ENCODE peak calls at places on chromosomes 3 and 15, in ten cellular contexts. H, I, U, Y, M, O, F, B, L and C are unnamed samples.

GRCh38 chr3:13109516-13109915 is 36.3 kb upstream of the IQSEC1 start:
- DNase-seq in I (no peak), F (no peak), B (no peak), L (no peak), M (peak; percentile 5), H (no peak), O (no peak), U (no peak), Y (no peak), C (no peak)

GRCh38 chr15:100043069-100043641 is 298.6 kb downstream of the ADAMTS17 start:
- DNase-seq in L (peak; percentile 60), O (peak; percentile 57), I (no peak), U (peak; percentile 45), B (no peak), H (no peak), M (no peak), F (no peak), Y (no peak), C (no peak)

GRCh38 chr15:77482570-77482969 is 61.9 kb downstream of the HMG20A start:
- DNase-seq in U (no peak), Y (no peak), H (no peak), L (no peak), I (no peak), O (peak; percentile 86), M (no peak), B (no peak), F (no peak), C (no peak)

GRCh38 chr15:60477991-60478632 is 830 bp downstream of the ICE2 start:
- DNase-seq in U (no peak), M (no peak), L (peak; percentile 16), I (no peak), F (no peak), O (peak; percentile 49), Y (no peak), B (peak; percentile 15), H (no peak), C (no peak)

GRCh38 chr15:56831467-56831866 is 87.0 kb upstream of the TCF12 start:
- DNase-seq in M (no peak), U (no peak), O (no peak), B (no peak), H (no peak), Y (no peak), F (no peak), I (no peak), L (no peak), C (no peak)

GRCh38 chr15:71230303-71230702 is 115.0 kb downstream of the THSD4 start:
- DNase-seq in M (no peak), Y (no peak), I (no peak), H (no peak), B (no peak), U (no peak), F (no peak), O (no peak), L (no peak), C (no peak)

GRCh38 chr3:141796436-141797166 is 33.4 kb downstream of the GRK7 start:
- DNase-seq in F (no peak), L (peak; percentile 6), U (no peak), O (no peak), Y (no peak), H (no peak), B (peak; percentile 63), I (no peak), M (no peak), C (no peak)

GRCh38 chr3:8541486-8541885 is 39.9 kb downstream of the LMCD1 start:
- DNase-seq in L (no peak), O (no peak), F (no peak), U (no peak), Y (no peak), H (no peak), I (no peak), B (no peak), M (no peak), C (no peak)

GRCh38 chr3:125061646-125062045 is 5.8 kb upstream of the HEG1 start:
- DNase-seq in L (no peak), I (no peak), M (no peak), F (no peak), Y (no peak), H (no peak), B (no peak), O (no peak), U (no peak), C (no peak)

GRCh38 chr3:125058959-125059358 is 3.2 kb upstream of the HEG1 start:
- DNase-seq in H (no peak), U (no peak), M (no peak), O (no peak), Y (no peak), B (no peak), I (no peak), F (no peak), L (no peak), C (no peak)

GRCh38 chr3:125059488-125060245 is 3.9 kb upstream of the HEG1 start:
- DNase-seq in Y (no peak), M (no peak), B (no peak), O (peak; percentile 37), U (peak; percentile 37), F (no peak), L (no peak), H (no peak), I (no peak), C (no peak)

GRCh38 chr3:125062904-125063618 is 7.3 kb upstream of the HEG1 start:
- DNase-seq in H (peak; percentile 51), M (no peak), L (peak; percentile 53), F (peak; percentile 40), U (peak; percentile 43), I (no peak), B (no peak), Y (no peak), O (peak; percentile 97), C (no peak)

GRCh38 chr3:125061170-125061569 is 5.4 kb upstream of the HEG1 start:
- DNase-seq in L (no peak), O (peak; percentile 84), M (peak; percentile 89), B (no peak), Y (no peak), I (peak; percentile 84), H (peak; percentile 71), F (no peak), U (no peak), C (peak; percentile 82)
- TF ChIP-seq POLR2A in L (no peak), O (no peak), M (no peak), B (no peak), Y (no peak), I (peak; percentile 24), H (no peak), F (no peak), U (no peak), C (no peak)

DNA sequence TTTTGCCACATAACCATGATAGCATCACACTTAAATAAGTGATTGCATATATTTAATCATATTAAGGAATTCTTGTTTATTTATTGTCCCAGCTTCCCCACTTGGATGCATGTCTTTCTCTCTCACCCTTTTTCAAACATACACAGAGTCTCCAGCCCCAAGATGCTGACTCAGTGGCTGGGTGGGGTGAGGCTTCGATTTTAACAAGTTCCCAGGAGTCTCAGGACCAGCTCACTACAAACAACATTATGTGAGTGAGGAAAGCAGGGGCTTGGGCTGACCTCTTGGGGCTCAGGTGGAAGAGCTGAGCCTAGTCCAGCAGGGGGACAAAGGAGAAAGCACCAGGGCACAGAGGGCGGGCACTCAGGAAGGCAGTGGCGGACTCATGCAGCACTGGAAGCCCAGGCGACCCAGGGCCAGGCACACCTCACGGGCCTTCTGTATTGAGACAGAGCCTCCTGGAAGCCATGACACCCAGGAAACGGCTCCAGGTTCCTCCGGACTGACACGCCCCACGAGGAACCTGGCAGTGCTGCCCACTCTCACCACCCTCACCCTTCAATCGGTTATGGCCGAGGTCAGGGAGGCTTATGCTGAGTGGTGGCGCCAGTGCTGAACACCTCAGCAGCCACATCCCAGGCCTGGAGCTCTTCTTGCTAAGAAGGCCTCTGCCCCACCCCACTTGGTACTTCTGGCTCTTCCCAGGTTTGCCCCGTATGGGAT is 97.4 kb downstream of the LRIG1 start:
- DNase-seq in U (no peak), O (peak; percentile 74), F (no peak), H (no peak), B (no peak), L (no peak), Y (no peak), I (no peak), M (peak; percentile 66), C (no peak)
- H3K36me3 ChIP-seq in U (no peaks in the 10 kb centered on the region), O (peaks cover 54% of the 10 kb centered on the region), F (peaks cover 97% of the 10 kb centered on the region), H (peaks cover 38% of the 10 kb centered on the region), B (no peaks in the 10 kb centered on the region), L (no peaks in the 10 kb centered on the region), Y (no peaks in the 10 kb centered on the region), I (no peaks in the 10 kb centered on the region), M (peaks cover 19% of the 10 kb centered on the region), C (no peaks in the 10 kb centered on the region)

GRCh38 chr3:197393711-197394110 is 95.3 kb upstream of the DLG1 start:
- DNase-seq in F (no peak), L (no peak), B (no peak), M (no peak), I (no peak), U (no peak), Y (no peak), O (no peak), H (no peak), C (no peak)

GRCh38 chr3:197398301-197398878 is 100.0 kb upstream of the DLG1 start:
- DNase-seq in F (no peak), H (no peak), M (no peak), O (no peak), Y (no peak), L (no peak), I (no peak), U (no peak), B (no peak), C (no peak)

GRCh38 chr3:197392961-197393360 is 94.5 kb upstream of the DLG1 start:
- DNase-seq in O (peak; percentile 7), B (no peak), F (no peak), I (no peak), M (no peak), Y (no peak), L (no peak), H (no peak), U (no peak), C (no peak)

GRCh38 chr3:197397812-197398211 is 99.4 kb upstream of the DLG1 start:
- DNase-seq in M (no peak), O (no peak), I (no peak), B (no peak), F (no peak), U (no peak), L (no peak), Y (no peak), H (no peak), C (no peak)

DNA sequence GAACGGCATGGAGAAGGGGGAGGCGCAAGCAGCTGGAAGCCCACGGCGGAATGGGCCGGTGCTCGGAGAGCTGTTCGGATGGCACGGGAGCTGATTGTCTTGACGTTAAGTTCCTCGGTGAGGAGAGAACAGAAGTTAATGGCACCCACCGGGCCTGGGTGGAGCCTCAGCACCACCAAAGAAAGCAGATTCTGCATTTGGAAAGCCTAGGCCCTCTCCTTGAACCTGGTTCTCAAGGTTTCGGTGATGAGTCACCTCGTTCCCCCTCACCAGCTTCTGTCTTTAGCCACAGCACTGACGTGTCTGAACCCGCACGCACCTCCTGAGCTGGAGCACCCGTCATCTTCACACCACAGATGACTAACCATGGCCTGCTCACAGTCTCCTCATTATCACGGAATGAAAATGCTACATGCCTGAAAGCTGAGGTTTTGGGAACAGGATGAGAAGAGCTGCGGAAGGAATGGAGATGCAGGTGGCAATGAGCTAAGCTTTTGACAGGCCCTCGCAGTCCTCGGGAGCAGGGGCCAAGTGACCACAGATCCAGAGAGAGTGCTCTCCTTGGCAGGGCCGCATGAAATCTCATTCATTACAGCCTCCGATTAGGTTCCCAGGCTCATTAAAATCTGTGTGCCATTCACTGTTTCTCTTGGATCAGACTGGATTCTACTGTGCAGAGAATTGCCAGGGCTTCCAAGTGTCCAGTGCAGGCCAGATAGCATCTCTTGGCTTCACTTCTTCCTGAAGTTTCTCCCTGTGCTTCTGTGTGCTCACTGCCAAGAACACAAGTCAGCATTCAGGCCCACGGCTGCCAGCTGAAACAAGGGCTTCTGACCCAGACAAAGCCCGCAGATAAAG is 96.3 kb upstream of the DLG1 start:
- DNase-seq in O (peak; percentile 99), I (peak; percentile 62), Y (no peak), B (peak; percentile 96), L (peak; percentile 82), U (no peak), H (peak; percentile 89), M (no peak), F (peak; percentile 38), C (peak; percentile 31)
- TF ChIP-seq POLR2A in O (peak; percentile 26), I (no peak), Y (no peak), B (peak; percentile 69), L (no peak), U (no peak), H (no peak), M (no peak), F (no peak), C (no peak)

GRCh38 chr3:10303785-10304184 is 11.0 kb upstream of the GHRL start:
- DNase-seq in O (no peak), I (no peak), U (no peak), H (no peak), Y (no peak), M (no peak), F (no peak), L (no peak), B (no peak), C (no peak)

GRCh38 chr3:10308678-10309077 is 12.2 kb downstream of the SEC13 start:
- DNase-seq in Y (no peak), U (no peak), F (no peak), I (no peak), O (no peak), H (no peak), M (no peak), L (no peak), B (no peak), C (no peak)

GRCh38 chr3:10304905-10305304 is 12.2 kb upstream of the GHRL start:
- DNase-seq in U (no peak), Y (no peak), M (no peak), F (no peak), L (no peak), I (no peak), O (no peak), H (no peak), B (no peak), C (no peak)

GRCh38 chr3:10305331-10305902 is 12.7 kb upstream of the GHRL start:
- DNase-seq in O (no peak), H (no peak), Y (no peak), I (no peak), B (no peak), U (no peak), L (no peak), F (no peak), M (no peak), C (no peak)

DNA sequence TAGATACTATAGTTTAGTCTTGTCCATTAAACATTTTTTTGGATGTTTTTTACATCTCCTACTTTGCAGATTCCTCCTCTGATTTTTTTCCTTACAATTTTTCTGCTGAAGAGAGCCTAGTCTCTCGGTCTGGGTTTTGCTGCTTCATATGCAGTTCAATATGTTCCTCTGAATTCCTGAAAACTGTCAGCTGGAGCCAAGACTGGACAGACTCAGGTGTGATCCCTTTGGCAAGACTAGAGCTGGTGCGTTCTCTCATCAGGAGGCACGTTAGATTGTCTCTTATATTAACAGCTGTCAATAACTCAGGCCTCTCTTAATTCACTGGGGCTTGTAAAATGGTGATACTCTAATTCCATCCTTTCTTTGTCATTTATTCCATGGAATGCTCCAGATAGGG is 13.4 kb upstream of the GHRL start:
- DNase-seq in Y (no peak), B (no peak), M (no peak), I (no peak), U (no peak), H (no peak), F (no peak), L (no peak), O (no peak), C (no peak)
- H3K36me3 ChIP-seq in Y (peaks cover 8% of the 10 kb centered on the region), B (peaks cover 46% of the 10 kb centered on the region), M (peaks cover 61% of the 10 kb centered on the region), I (no peaks in the 10 kb centered on the region), U (peaks cover 13% of the 10 kb centered on the region), H (peaks cover 82% of the 10 kb centered on the region), F (peaks cover 96% of the 10 kb centered on the region), L (peaks cover 19% of the 10 kb centered on the region), O (peaks cover 70% of the 10 kb centered on the region), C (peaks cover 24% of the 10 kb centered on the region)